ENCODE peak calls at places on chromosomes 1 and 21, in six cellular contexts. One of them, this sample, is unnamed.

GRCh38 chr1:100035214-100035613 is 65.4 kb downstream of the SLC35A3 start:
- DNase-seq in A549: no peak
- DNase-seq in K562: no peak
- DNase-seq in uterus: no peak
- DNase-seq in upper lobe of right lung: no peak
- DNase-seq in CD8-positive, alpha-beta memory T cell: no peak
- DNase-seq in this sample: no peak

GRCh38 chr1:205477759-205478247 is 22.0 kb upstream of the BLACAT1 start:
- DNase-seq in A549: peak
- DNase-seq in K562: no peak
- DNase-seq in uterus: peak
- DNase-seq in upper lobe of right lung: peak
- DNase-seq in CD8-positive, alpha-beta memory T cell: no peak
- DNase-seq in this sample: peak

GRCh38 chr21:38470762-38471161 is 27.5 kb downstream of the ERG start:
- DNase-seq in A549: peak
- DNase-seq in K562: no peak
- DNase-seq in uterus: no peak
- DNase-seq in upper lobe of right lung: no peak
- DNase-seq in CD8-positive, alpha-beta memory T cell: no peak
- DNase-seq in this sample: peak

GRCh38 chr1:235500971-235501540 is 3.2 kb downstream of the B3GALNT2 start:
- DNase-seq in A549: no peak
- DNase-seq in K562: no peak
- DNase-seq in uterus: no peak
- DNase-seq in upper lobe of right lung: no peak
- DNase-seq in CD8-positive, alpha-beta memory T cell: no peak
- DNase-seq in this sample: peak

GRCh38 chr1:243713470-243714186 is 136.4 kb downstream of the AKT3 start:
- DNase-seq in A549: no peak
- DNase-seq in K562: no peak
- DNase-seq in uterus: peak
- DNase-seq in upper lobe of right lung: no peak
- DNase-seq in CD8-positive, alpha-beta memory T cell: no peak
- DNase-seq in this sample: no peak

GRCh38 chr1:175618559-175618958 is 124.8 kb downstream of the TNR start:
- DNase-seq in A549: no peak
- DNase-seq in K562: no peak
- DNase-seq in uterus: no peak
- DNase-seq in upper lobe of right lung: no peak
- DNase-seq in CD8-positive, alpha-beta memory T cell: no peak
- DNase-seq in this sample: no peak

GRCh38 chr21:45403825-45404725 is 890 bp upstream of the COL18A1 start:
- DNase-seq in A549: no peak
- DNase-seq in K562: no peak
- DNase-seq in uterus: peak
- DNase-seq in upper lobe of right lung: no peak
- DNase-seq in CD8-positive, alpha-beta memory T cell: no peak
- DNase-seq in this sample: peak

GRCh38 chr1:28804071-28804470 is 7.9 kb upstream of the OPRD1 start:
- DNase-seq in A549: no peak
- DNase-seq in K562: no peak
- DNase-seq in uterus: no peak
- DNase-seq in upper lobe of right lung: no peak
- DNase-seq in CD8-positive, alpha-beta memory T cell: no peak
- DNase-seq in this sample: no peak

GRCh38 chr1:52738148-52738547 is 11.9 kb downstream of the ZYG11B start:
- DNase-seq in A549: no peak
- DNase-seq in K562: no peak
- DNase-seq in uterus: no peak
- DNase-seq in upper lobe of right lung: no peak
- DNase-seq in CD8-positive, alpha-beta memory T cell: no peak
- DNase-seq in this sample: no peak

GRCh38 chr1:78281580-78281979 is 209.2 kb upstream of the PTGFR start:
- DNase-seq in A549: no peak
- DNase-seq in K562: no peak
- DNase-seq in uterus: no peak
- DNase-seq in upper lobe of right lung: no peak
- DNase-seq in CD8-positive, alpha-beta memory T cell: no peak
- DNase-seq in this sample: no peak

GRCh38 chr1:53511933-53512806 is 53.0 kb downstream of the DMRTB1 start:
- DNase-seq in A549: no peak
- DNase-seq in K562: no peak
- DNase-seq in uterus: no peak
- DNase-seq in upper lobe of right lung: no peak
- DNase-seq in CD8-positive, alpha-beta memory T cell: no peak
- DNase-seq in this sample: peak

GRCh38 chr21:41294548-41295231 is 21.9 kb upstream of the FAM3B start:
- DNase-seq in A549: no peak
- DNase-seq in K562: no peak
- DNase-seq in uterus: no peak
- DNase-seq in upper lobe of right lung: no peak
- DNase-seq in CD8-positive, alpha-beta memory T cell: no peak
- DNase-seq in this sample: no peak

GRCh38 chr1:7760245-7760644 is 10.9 kb upstream of the VAMP3 start:
- DNase-seq in A549: no peak
- DNase-seq in K562: no peak
- DNase-seq in uterus: no peak
- DNase-seq in upper lobe of right lung: no peak
- DNase-seq in CD8-positive, alpha-beta memory T cell: no peak
- DNase-seq in this sample: no peak

GRCh38 chr1:6861075-6861724 is 75.9 kb downstream of the CAMTA1 start:
- DNase-seq in A549: no peak
- DNase-seq in K562: no peak
- DNase-seq in uterus: no peak
- DNase-seq in upper lobe of right lung: no peak
- DNase-seq in CD8-positive, alpha-beta memory T cell: no peak
- DNase-seq in this sample: no peak

GRCh38 chr1:68010543-68010942 is 39.9 kb downstream of the DIRAS3 start:
- DNase-seq in A549: no peak
- DNase-seq in K562: no peak
- DNase-seq in uterus: no peak
- DNase-seq in upper lobe of right lung: no peak
- DNase-seq in CD8-positive, alpha-beta memory T cell: no peak
- DNase-seq in this sample: peak

GRCh38 chr1:9841460-9841859 is 17.7 kb upstream of the CLSTN1 start:
- DNase-seq in A549: no peak
- DNase-seq in K562: no peak
- DNase-seq in uterus: no peak
- DNase-seq in upper lobe of right lung: no peak
- DNase-seq in CD8-positive, alpha-beta memory T cell: no peak
- DNase-seq in this sample: no peak

GRCh38 chr21:41923641-41924342 is 30.0 kb downstream of the C2CD2 start:
- DNase-seq in A549: no peak
- DNase-seq in K562: no peak
- DNase-seq in uterus: peak
- DNase-seq in upper lobe of right lung: no peak
- DNase-seq in CD8-positive, alpha-beta memory T cell: no peak
- DNase-seq in this sample: no peak

GRCh38 chr21:28675265-28676041 is 317.2 kb downstream of the LTN1 start:
- DNase-seq in A549: no peak
- DNase-seq in K562: no peak
- DNase-seq in uterus: no peak
- DNase-seq in upper lobe of right lung: no peak
- DNase-seq in CD8-positive, alpha-beta memory T cell: no peak
- DNase-seq in this sample: peak

GRCh38 chr1:183776731-183777130 is 28.2 kb upstream of the RGL1 start:
- DNase-seq in A549: no peak
- DNase-seq in K562: no peak
- DNase-seq in uterus: no peak
- DNase-seq in upper lobe of right lung: no peak
- DNase-seq in CD8-positive, alpha-beta memory T cell: no peak
- DNase-seq in this sample: no peak

GRCh38 chr1:90605070-90605469 is 112.0 kb downstream of the BARHL2 start:
- DNase-seq in A549: no peak
- DNase-seq in K562: no peak
- DNase-seq in uterus: no peak
- DNase-seq in upper lobe of right lung: no peak
- DNase-seq in CD8-positive, alpha-beta memory T cell: no peak
- DNase-seq in this sample: no peak

GRCh38 chr1:4346141-4346540 is 308.3 kb upstream of the AJAP1 start:
- DNase-seq in A549: no peak
- DNase-seq in K562: no peak
- DNase-seq in uterus: no peak
- DNase-seq in upper lobe of right lung: no peak
- DNase-seq in CD8-positive, alpha-beta memory T cell: no peak
- DNase-seq in this sample: no peak

GRCh38 chr1:172946814-172947507 is 103.8 kb downstream of the TNFSF18 start:
- DNase-seq in A549: no peak
- DNase-seq in K562: no peak
- DNase-seq in uterus: no peak
- DNase-seq in upper lobe of right lung: no peak
- DNase-seq in CD8-positive, alpha-beta memory T cell: no peak
- DNase-seq in this sample: peak

GRCh38 chr1:241675983-241676382 is 23.9 kb downstream of the WDR64 start:
- DNase-seq in A549: no peak
- DNase-seq in K562: no peak
- DNase-seq in uterus: no peak
- DNase-seq in upper lobe of right lung: no peak
- DNase-seq in CD8-positive, alpha-beta memory T cell: no peak
- DNase-seq in this sample: no peak

GRCh38 chr1:70675737-70676156 is 264.7 kb downstream of the CTH start:
- DNase-seq in A549: no peak
- DNase-seq in K562: peak
- DNase-seq in uterus: no peak
- DNase-seq in upper lobe of right lung: no peak
- DNase-seq in CD8-positive, alpha-beta memory T cell: no peak
- DNase-seq in this sample: no peak

GRCh38 chr1:65581120-65581519 is 160.7 kb downstream of the LEPR start:
- DNase-seq in A549: no peak
- DNase-seq in K562: no peak
- DNase-seq in uterus: no peak
- DNase-seq in upper lobe of right lung: no peak
- DNase-seq in CD8-positive, alpha-beta memory T cell: no peak
- DNase-seq in this sample: peak

GRCh38 chr1:35030338-35031102 is 1.2 kb downstream of the ZMYM6 start:
- DNase-seq in A549: no peak
- DNase-seq in K562: no peak
- DNase-seq in uterus: no peak
- DNase-seq in upper lobe of right lung: no peak
- DNase-seq in CD8-positive, alpha-beta memory T cell: no peak
- DNase-seq in this sample: no peak

GRCh38 chr1:178127482-178127881 is 33.6 kb downstream of the RASAL2 start:
- DNase-seq in A549: no peak
- DNase-seq in K562: no peak
- DNase-seq in uterus: no peak
- DNase-seq in upper lobe of right lung: no peak
- DNase-seq in CD8-positive, alpha-beta memory T cell: no peak
- DNase-seq in this sample: no peak

GRCh38 chr1:233020441-233020840 is 70.0 kb downstream of the NTPCR start:
- DNase-seq in A549: no peak
- DNase-seq in K562: no peak
- DNase-seq in uterus: no peak
- DNase-seq in upper lobe of right lung: no peak
- DNase-seq in CD8-positive, alpha-beta memory T cell: no peak
- DNase-seq in this sample: peak

GRCh38 chr1:205013683-205014367 is 29.2 kb upstream of the CNTN2 start:
- DNase-seq in A549: no peak
- DNase-seq in K562: no peak
- DNase-seq in uterus: peak
- DNase-seq in upper lobe of right lung: no peak
- DNase-seq in CD8-positive, alpha-beta memory T cell: no peak
- DNase-seq in this sample: peak

GRCh38 chr1:50278352-50278878 is 144.8 kb downstream of the DMRTA2 start:
- DNase-seq in A549: no peak
- DNase-seq in K562: no peak
- DNase-seq in uterus: no peak
- DNase-seq in upper lobe of right lung: no peak
- DNase-seq in CD8-positive, alpha-beta memory T cell: no peak
- DNase-seq in this sample: no peak
- H3K4me3 ChIP-seq in A549: no peak
- H3K4me3 ChIP-seq in K562: no peak
- H3K4me3 ChIP-seq in uterus: no peak
- H3K4me3 ChIP-seq in upper lobe of right lung: no peak
- H3K4me3 ChIP-seq in CD8-positive, alpha-beta memory T cell: no peak
- H3K4me3 ChIP-seq in this sample: no peak

DNA sequence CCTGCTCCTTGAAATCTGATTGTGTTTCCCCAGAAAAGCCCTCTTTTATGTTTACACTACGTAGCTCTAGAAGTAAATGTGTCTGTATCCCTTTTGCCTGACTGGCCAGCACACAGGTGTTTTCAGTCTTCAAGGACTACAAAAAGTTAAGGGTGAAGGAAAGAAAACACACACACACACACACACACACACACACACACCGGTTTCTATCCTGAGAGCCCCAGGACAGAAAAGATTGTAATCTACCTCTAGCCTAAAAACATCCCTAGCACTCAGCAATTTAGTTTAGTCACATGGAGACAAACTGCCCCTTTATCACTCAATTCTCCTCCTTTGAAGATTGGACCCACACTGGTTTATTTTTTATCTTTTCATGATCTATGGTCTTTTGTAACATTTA is 15.7 kb upstream of the TRIM45 start:
- DNase-seq in A549: no peak
- DNase-seq in K562: no peak
- DNase-seq in uterus: no peak
- DNase-seq in upper lobe of right lung: no peak
- DNase-seq in CD8-positive, alpha-beta memory T cell: no peak
- DNase-seq in this sample: no peak
- H3K4me3 ChIP-seq in A549: no peak
- H3K4me3 ChIP-seq in K562: no peak
- H3K4me3 ChIP-seq in uterus: no peak
- H3K4me3 ChIP-seq in upper lobe of right lung: no peak
- H3K4me3 ChIP-seq in CD8-positive, alpha-beta memory T cell: no peak
- H3K4me3 ChIP-seq in this sample: no peak

GRCh38 chr1:16156848-16157495 is 1.1 kb upstream of the EPHA2 start:
- DNase-seq in A549: no peak
- DNase-seq in K562: no peak
- DNase-seq in uterus: no peak
- DNase-seq in upper lobe of right lung: peak
- DNase-seq in CD8-positive, alpha-beta memory T cell: no peak
- DNase-seq in this sample: peak
- H3K4me3 ChIP-seq in A549: peak
- H3K4me3 ChIP-seq in K562: no peak
- H3K4me3 ChIP-seq in uterus: no peak
- H3K4me3 ChIP-seq in upper lobe of right lung: no peak
- H3K4me3 ChIP-seq in CD8-positive, alpha-beta memory T cell: no peak
- H3K4me3 ChIP-seq in this sample: no peak

GRCh38 chr1:92790081-92790480 is 5.2 kb upstream of the EVI5 start:
- DNase-seq in A549: no peak
- DNase-seq in K562: no peak
- DNase-seq in uterus: no peak
- DNase-seq in upper lobe of right lung: no peak
- DNase-seq in CD8-positive, alpha-beta memory T cell: no peak
- DNase-seq in this sample: no peak

GRCh38 chr1:92784051-92784638 is 763 bp downstream of the EVI5 start:
- DNase-seq in A549: peak
- DNase-seq in K562: no peak
- DNase-seq in uterus: peak
- DNase-seq in upper lobe of right lung: no peak
- DNase-seq in CD8-positive, alpha-beta memory T cell: no peak
- DNase-seq in this sample: peak

GRCh38 chr1:92790867-92791266 is 6.0 kb upstream of the EVI5 start:
- DNase-seq in A549: no peak
- DNase-seq in K562: no peak
- DNase-seq in uterus: no peak
- DNase-seq in upper lobe of right lung: no peak
- DNase-seq in CD8-positive, alpha-beta memory T cell: no peak
- DNase-seq in this sample: no peak

GRCh38 chr1:92786298-92786901 is 1.5 kb upstream of the EVI5 start:
- DNase-seq in A549: no peak
- DNase-seq in K562: no peak
- DNase-seq in uterus: no peak
- DNase-seq in upper lobe of right lung: no peak
- DNase-seq in CD8-positive, alpha-beta memory T cell: no peak
- DNase-seq in this sample: no peak

GRCh38 chr1:92784639-92785500 is at the start of gene EVI5:
- DNase-seq in A549: peak
- DNase-seq in K562: peak
- DNase-seq in uterus: peak
- DNase-seq in upper lobe of right lung: peak
- DNase-seq in CD8-positive, alpha-beta memory T cell: peak
- DNase-seq in this sample: peak
- H3K4me3 ChIP-seq in A549: peak
- H3K4me3 ChIP-seq in K562: peak
- H3K4me3 ChIP-seq in uterus: peak
- H3K4me3 ChIP-seq in upper lobe of right lung: peak
- H3K4me3 ChIP-seq in CD8-positive, alpha-beta memory T cell: peak
- H3K4me3 ChIP-seq in this sample: peak